ENCODE peak calls at places on chromosomes 2 and 18, in eight cellular contexts. Y is PC-3, U is RWPE1, L is IMR-90, B is GM13977, F is HFFc6, W is Calu3, K is HCT116. O is an unnamed sample.

GRCh38 chr2:227477291-227477690 is 5.3 kb downstream of the AGFG1 start:
- DNase-seq in K (no peak), U (no peak), Y (peak; percentile 24), B (no peak), L (peak; percentile 51), F (peak; percentile 49), W (no peak), O (no peak)

GRCh38 chr2:45607701-45608100 is 3.4 kb downstream of the SRBD1 start:
- DNase-seq in L (no peak), Y (peak; percentile 69), B (no peak), U (peak; percentile 22), F (peak; percentile 29), W (peak; percentile 10), K (peak; percentile 26), O (no peak)

GRCh38 chr2:232377841-232378734 is 463 bp upstream of the ALPP start:
- DNase-seq in B (no peak), K (no peak), F (no peak), L (no peak), U (peak; percentile 27), Y (peak; percentile 74), W (peak; percentile 58), O (no peak)

GRCh38 chr2:133264951-133265949 is 303.0 kb downstream of the NCKAP5 start:
- DNase-seq in W (peak; percentile 17), U (no peak), K (no peak), B (no peak), F (no peak), Y (peak; percentile 61), L (no peak), O (no peak)

GRCh38 chr2:72827999-72828646 is 2.3 kb upstream of the EXOC6B start:
- DNase-seq in W (no peak), L (peak; percentile 90), Y (peak; percentile 92), K (no peak), F (peak; percentile 65), B (no peak), U (peak; percentile 90), O (no peak)

GRCh38 chr18:3595282-3596273 is 145.6 kb downstream of the TGIF1 start:
- DNase-seq in B (peak; percentile 55), W (peak; percentile 68), U (peak; percentile 78), L (peak; percentile 98), Y (peak; percentile 92), F (peak; percentile 87), K (no peak), O (peak; percentile 36)

GRCh38 chr2:151795646-151796240 is 32.5 kb downstream of the ARL5A start:
- DNase-seq in L (peak; percentile 38), B (no peak), U (no peak), K (no peak), W (no peak), F (no peak), Y (no peak), O (no peak)

GRCh38 chr18:3603460-3604259 is 153.7 kb downstream of the TGIF1 start:
- DNase-seq in K (peak; percentile 94), U (peak; percentile 89), F (peak; percentile 96), W (peak; percentile 72), B (no peak), Y (peak; percentile 94), L (peak; percentile 99), O (no peak)

GRCh38 chr2:238387376-238387775 is 39.4 kb upstream of the ASB1 start:
- DNase-seq in B (no peak), Y (no peak), K (no peak), F (no peak), U (no peak), W (no peak), L (no peak), O (no peak)

GRCh38 chr18:12621737-12622306 is 36.1 kb downstream of the SPIRE1 start:
- DNase-seq in K (no peak), F (peak; percentile 86), L (peak; percentile 96), B (no peak), W (no peak), Y (peak; percentile 80), U (peak; percentile 82), O (no peak)

GRCh38 chr2:88230912-88231311 is 60.8 kb downstream of the THNSL2 start:
- DNase-seq in W (no peak), K (no peak), B (no peak), Y (no peak), F (no peak), U (no peak), L (no peak), O (no peak)

GRCh38 chr2:94759211-94759610 is 112.0 kb upstream of the TEKT4 start:
- DNase-seq in L (no peak), F (no peak), Y (peak; percentile 56), U (peak; percentile 15), W (peak; percentile 15), B (no peak), K (peak; percentile 23), O (no peak)

GRCh38 chr2:240392084-240392947 is 43.1 kb upstream of the GPC1 start:
- DNase-seq in W (no peak), K (no peak), U (no peak), L (no peak), Y (no peak), B (no peak), F (peak; percentile 71), O (no peak)

GRCh38 chr2:22361571-22361970 is 1023.4 kb upstream of the KLHL29 start:
- DNase-seq in K (no peak), F (no peak), B (no peak), Y (no peak), W (no peak), U (no peak), L (no peak), O (no peak)

GRCh38 chr2:22359020-22359672 is 1025.8 kb upstream of the KLHL29 start:
- DNase-seq in Y (no peak), L (no peak), F (no peak), B (no peak), K (no peak), W (no peak), U (no peak), O (no peak)

GRCh38 chr2:22360735-22361374 is 1024.1 kb upstream of the KLHL29 start:
- DNase-seq in K (no peak), U (peak; percentile 5), F (no peak), L (no peak), B (no peak), Y (no peak), W (no peak), O (no peak)

DNA sequence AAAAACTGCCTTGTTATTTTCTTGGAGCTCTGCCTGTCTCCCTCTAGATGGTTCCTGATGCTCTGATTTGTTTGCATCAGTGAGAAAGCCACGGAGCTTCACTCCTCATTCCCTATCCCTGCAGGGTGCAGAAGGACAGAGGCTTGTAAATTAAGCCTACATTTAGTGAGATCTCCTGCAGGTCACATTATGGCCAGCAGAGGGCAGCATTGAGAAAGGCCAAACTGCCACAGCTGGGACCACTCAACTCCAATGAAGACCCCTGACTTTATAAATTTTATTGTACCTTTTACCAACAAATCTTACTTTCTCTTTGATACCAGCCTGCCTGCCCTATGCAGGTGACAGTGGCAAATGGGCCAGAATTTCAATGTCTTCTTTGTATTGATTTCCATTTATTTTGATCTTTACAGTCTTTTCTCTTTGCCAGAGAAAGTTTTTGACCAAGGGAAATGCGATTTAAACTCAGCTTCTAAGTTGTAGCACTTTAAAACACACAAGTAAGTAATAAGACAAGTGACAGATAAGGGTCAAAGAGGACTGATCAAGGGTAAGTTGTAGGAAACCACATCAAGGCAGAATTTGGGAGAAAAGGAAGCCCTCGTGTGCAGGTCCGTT is 1029.1 kb upstream of the KLHL29 start:
- DNase-seq in B (peak; percentile 25), W (peak; percentile 37), F (no peak), U (peak; percentile 20), L (peak; percentile 4), Y (peak; percentile 41), K (no peak), O (peak; percentile 43)
- TF ChIP-seq CTCF in B (peak; percentile 89), W (peak; percentile 80), F (peak; percentile 83), U (peak; percentile 87), L (peak; percentile 32), Y (peak; percentile 83), K (peak; percentile 77), O (peak; percentile 88)

DNA sequence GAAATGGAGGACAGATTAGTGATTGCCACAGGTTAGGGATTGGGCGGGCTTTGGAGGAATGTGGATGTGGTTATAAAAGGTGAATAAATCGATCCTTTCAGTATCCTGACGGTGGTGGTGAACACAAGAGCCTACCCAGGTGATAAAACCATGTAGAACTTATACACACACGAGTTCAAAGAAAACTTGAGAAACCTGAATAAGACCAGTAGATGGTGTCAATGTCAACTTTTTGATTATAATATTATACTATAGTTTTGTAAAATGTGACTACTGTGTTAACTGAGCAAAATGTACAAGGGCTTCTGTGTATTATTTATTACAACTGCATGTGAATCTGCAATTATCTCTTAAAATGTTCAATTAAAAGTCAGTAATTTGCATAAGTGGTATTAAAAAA is 136.3 kb downstream of the ERBB4 start:
- DNase-seq in U (no peak), Y (peak; percentile 26), K (no peak), B (no peak), F (no peak), W (no peak), L (no peak), O (no peak)
- TF ChIP-seq CTCF in U (no peak), Y (peak; percentile 16), K (no peak), B (no peak), F (peak; percentile 26), W (no peak), L (no peak), O (no peak)

DNA sequence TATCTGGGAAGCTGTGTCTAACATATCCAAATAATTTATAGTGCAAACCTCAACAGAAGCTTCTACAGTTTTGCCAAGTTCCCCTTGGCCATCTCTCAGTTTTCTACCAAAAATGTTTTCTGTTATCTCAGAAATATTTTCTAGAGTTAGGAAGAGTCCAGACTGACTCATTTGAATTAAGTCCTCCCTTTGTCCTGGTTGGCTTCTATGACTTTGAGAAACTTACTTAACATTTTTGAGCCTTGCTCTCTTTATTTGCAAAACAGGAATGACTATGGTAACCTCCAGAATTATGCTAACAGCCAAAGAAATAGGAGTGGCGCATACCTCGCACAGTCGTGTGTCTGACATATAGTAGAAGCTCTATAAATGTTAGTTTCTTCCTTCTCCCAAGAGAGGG is 841.1 kb downstream of the TSN start:
- DNase-seq in K (no peak), Y (no peak), W (no peak), L (no peak), B (no peak), F (no peak), U (no peak), O (no peak)
- TF ChIP-seq CTCF in K (no peak), Y (no peak), W (no peak), L (no peak), B (no peak), F (no peak), U (no peak), O (no peak)

GRCh38 chr2:102230410-102230909 is 43.6 kb downstream of the IL1RL2 start:
- DNase-seq in U (no peak), L (no peak), W (no peak), B (no peak), F (no peak), K (no peak), Y (no peak), O (no peak)

GRCh38 chr2:102229141-102229764 is 42.4 kb downstream of the IL1RL2 start:
- DNase-seq in Y (no peak), F (no peak), L (no peak), B (no peak), U (no peak), W (no peak), K (no peak), O (no peak)

GRCh38 chr2:102224824-102225739 is 38.3 kb downstream of the IL1RL2 start:
- DNase-seq in B (no peak), U (no peak), W (no peak), F (no peak), K (no peak), Y (no peak), L (no peak), O (no peak)

GRCh38 chr2:102226612-102227351 is 40.0 kb downstream of the IL1RL2 start:
- DNase-seq in F (peak; percentile 15), W (no peak), L (peak; percentile 30), U (no peak), Y (peak; percentile 45), K (no peak), B (no peak), O (no peak)

GRCh38 chr2:102226171-102226570 is 39.3 kb downstream of the IL1RL2 start:
- DNase-seq in B (no peak), F (no peak), W (no peak), K (no peak), L (no peak), U (no peak), Y (no peak), O (no peak)
- TF ChIP-seq CTCF in B (no peak), F (no peak), W (no peak), K (no peak), L (no peak), U (no peak), Y (no peak), O (no peak)